ENCODE peak calls at places on chromosomes 3 and 15, in five cellular contexts. G, L, A, X and I are unnamed samples.
A peak's percentile ranks its signal among the peaks of the same experiment; 100 is the strongest.

GRCh38 chr3:4583441-4583840 is 90.3 kb downstream of the ITPR1 start:
- DNase-seq in L (no peak), A (peak; percentile 45), X (no peak), G (no peak), I (no peak)

GRCh38 chr15:28191832-28192231 is 92.7 kb upstream of the OCA2 start:
- DNase-seq in L (no peak), G (peak; percentile 62), A (no peak), X (no peak), I (peak; percentile 82)

GRCh38 chr3:65556934-65557577 is 481.7 kb downstream of the MAGI1 start:
- DNase-seq in A (no peak), X (no peak), G (no peak), L (no peak), I (no peak)

GRCh38 chr3:133937756-133938601 is 42.3 kb upstream of the RAB6B start:
- DNase-seq in G (no peak), X (no peak), L (no peak), A (no peak), I (peak; percentile 90)

GRCh38 chr15:30962079-30962478 is 29.3 kb downstream of the MTMR10 start:
- DNase-seq in A (no peak), L (no peak), X (peak; percentile 49), G (no peak), I (no peak)

GRCh38 chr15:74157868-74158827 is 15.4 kb upstream of the ISLR start:
- DNase-seq in X (no peak), L (peak; percentile 27), A (no peak), G (no peak), I (no peak)

GRCh38 chr15:52324109-52324508 is 28.5 kb upstream of the MYO5C start:
- DNase-seq in G (no peak), L (no peak), A (no peak), X (no peak), I (no peak)

GRCh38 chr3:53350652-53351051 is 3.3 kb upstream of the DCP1A start:
- DNase-seq in A (no peak), X (peak; percentile 84), L (no peak), G (no peak), I (no peak)

GRCh38 chr3:195133462-195133861 is 137.5 kb downstream of the XXYLT1 start:
- DNase-seq in A (no peak), L (no peak), G (peak; percentile 53), X (no peak), I (peak; percentile 89)

GRCh38 chr3:139630532-139630931 is 47.2 kb downstream of the NMNAT3 start:
- DNase-seq in G (no peak), X (no peak), A (no peak), L (no peak), I (no peak)

GRCh38 chr3:136979684-136980083 is 21.9 kb downstream of the IL20RB start:
- DNase-seq in L (no peak), G (no peak), X (no peak), A (no peak), I (peak; percentile 42)

GRCh38 chr15:63945005-63945788 is 101.1 kb downstream of the DAPK2 start:
- DNase-seq in G (peak; percentile 70), L (peak; percentile 66), A (peak; percentile 58), X (peak; percentile 66), I (no peak)

GRCh38 chr3:152193673-152194267 is 75.0 kb upstream of the MBNL1 start:
- DNase-seq in L (no peak), G (no peak), X (peak; percentile 17), A (no peak), I (no peak)

GRCh38 chr3:73401058-73401457 is 223.7 kb downstream of the PDZRN3 start:
- DNase-seq in G (no peak), L (no peak), A (peak; percentile 76), X (no peak), I (no peak)

GRCh38 chr3:44648564-44649229 is at the start of gene ZNF35:
- DNase-seq in A (peak; percentile 63), X (peak; percentile 88), L (peak; percentile 86), G (peak; percentile 78), I (peak; percentile 90)

GRCh38 chr3:174215426-174215825 is 643.7 kb upstream of the NAALADL2 start:
- DNase-seq in L (no peak), X (no peak), A (no peak), G (no peak), I (no peak)

GRCh38 chr3:33440328-33440577 is at the start of gene UBP1:
- DNase-seq in A (no peak), X (no peak), G (peak; percentile 100), L (no peak), I (no peak)

GRCh38 chr15:50058231-50058630 is 60.8 kb downstream of the ATP8B4 start:
- DNase-seq in A (no peak), G (no peak), X (no peak), L (no peak), I (peak; percentile 64)

GRCh38 chr15:71261418-71261817 is 146.1 kb downstream of the THSD4 start:
- DNase-seq in X (no peak), L (no peak), G (no peak), A (no peak), I (no peak)

GRCh38 chr15:71259866-71260265 is 144.6 kb downstream of the THSD4 start:
- DNase-seq in G (no peak), A (no peak), L (no peak), X (no peak), I (no peak)

GRCh38 chr15:71254503-71254902 is 139.2 kb downstream of the THSD4 start:
- DNase-seq in L (no peak), A (no peak), X (no peak), G (no peak), I (no peak)

GRCh38 chr15:71252036-71252898 is 137.0 kb downstream of the THSD4 start:
- DNase-seq in G (no peak), X (no peak), A (peak; percentile 72), L (no peak), I (peak; percentile 59)

DNA sequence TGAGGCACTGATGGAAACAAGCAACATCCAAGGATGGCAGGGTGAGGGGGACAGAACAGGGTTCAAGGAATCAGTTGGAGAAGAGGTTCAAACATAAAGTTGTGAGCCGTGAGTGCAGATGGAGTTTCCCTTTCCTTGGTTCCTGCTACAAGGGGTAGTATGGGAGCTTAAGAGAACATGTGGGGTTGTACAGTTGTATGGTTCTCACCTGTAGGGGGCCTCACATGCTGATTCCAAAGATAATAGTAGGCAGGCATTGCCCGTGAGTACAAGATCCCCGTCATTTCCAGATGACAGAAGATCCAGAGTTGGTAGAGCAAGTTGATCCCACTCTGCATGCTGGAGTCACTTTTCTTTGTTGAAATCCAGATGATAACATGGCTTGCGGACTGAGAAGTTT is 141.7 kb downstream of the THSD4 start:
- DNase-seq in A (no peak), G (no peak), L (no peak), X (no peak), I (no peak)
- TF ChIP-seq CTCF in A (no peak), G (no peak), L (no peak), X (no peak), I (no peak)

DNA sequence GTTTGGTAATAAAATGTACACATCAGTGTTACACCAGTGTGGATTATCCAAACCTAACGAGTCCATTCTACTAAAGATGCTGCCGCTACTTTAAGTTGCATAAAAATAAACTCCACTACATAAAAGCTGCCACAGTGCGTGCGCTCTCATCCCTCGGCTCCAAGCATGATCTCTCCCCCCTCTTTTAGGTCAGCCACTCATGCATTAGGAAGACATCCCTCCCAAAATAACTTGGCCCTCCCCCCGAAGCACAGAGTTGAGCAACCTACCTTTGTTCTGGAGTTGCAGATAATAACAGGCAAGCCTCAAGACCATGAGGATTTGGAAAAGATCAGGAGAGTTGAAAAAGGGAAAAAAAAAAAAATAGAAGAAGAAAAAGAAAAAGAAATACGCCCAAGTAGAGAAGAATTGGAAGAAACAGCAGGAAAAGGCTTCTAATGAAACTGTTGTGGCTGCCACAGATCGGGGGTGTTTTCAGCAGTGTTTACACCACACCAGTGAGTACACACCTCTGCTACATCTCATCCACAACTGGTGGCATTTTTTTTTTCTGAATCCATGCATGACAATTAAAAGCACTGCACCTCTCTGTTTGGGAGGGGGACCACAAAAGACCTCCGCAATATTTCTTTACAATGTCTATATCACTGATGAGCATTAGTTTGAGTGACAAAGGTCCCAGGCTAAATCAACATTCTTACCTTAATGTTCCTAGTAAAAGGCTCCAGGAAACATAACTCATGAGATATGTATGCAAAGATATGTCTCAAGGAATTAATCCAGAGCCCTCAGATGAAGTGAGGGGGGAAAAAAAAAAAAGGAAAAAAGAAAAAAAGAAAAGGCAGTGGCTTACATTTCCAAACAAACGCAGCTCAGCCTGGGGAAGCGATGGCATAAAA is 339.1 kb downstream of the FOXP1 start:
- DNase-seq in L (no peak), A (peak; percentile 74), G (peak; percentile 21), X (no peak), I (no peak)
- TF ChIP-seq CTCF in L (peak; percentile 2), A (no peak), G (no peak), X (no peak), I (no peak)

GRCh38 chr3:12808587-12808986 is 12.1 kb downstream of the CAND2 start:
- DNase-seq in X (no peak), G (no peak), L (no peak), A (no peak), I (no peak)

GRCh38 chr3:12810963-12811362 is 14.5 kb downstream of the CAND2 start:
- DNase-seq in G (no peak), L (no peak), X (no peak), A (no peak), I (no peak)

GRCh38 chr3:12809435-12809834 is 13.0 kb downstream of the CAND2 start:
- DNase-seq in A (no peak), G (no peak), L (no peak), X (no peak), I (no peak)

GRCh38 chr3:12809001-12809400 is 12.5 kb downstream of the CAND2 start:
- DNase-seq in A (no peak), G (no peak), X (no peak), L (no peak), I (no peak)

GRCh38 chr3:12810013-12810780 is 13.7 kb downstream of the CAND2 start:
- DNase-seq in G (peak; percentile 95), L (peak; percentile 99), X (peak; percentile 76), A (peak; percentile 97), I (peak; percentile 68)
- TF ChIP-seq CTCF in G (peak; percentile 74), L (peak; percentile 75), X (peak; percentile 33), A (peak; percentile 80), I (peak; percentile 20)

GRCh38 chr15:90892023-90892422 is 7.7 kb downstream of the FES start:
- DNase-seq in L (no peak), X (no peak), A (no peak), G (no peak), I (no peak)

GRCh38 chr15:90893175-90894090 is 9.1 kb downstream of the FES start:
- DNase-seq in L (no peak), X (no peak), G (no peak), A (no peak), I (no peak)

GRCh38 chr15:90891346-90891949 is 7.1 kb downstream of the FES start:
- DNase-seq in G (no peak), X (no peak), A (no peak), L (no peak), I (no peak)

GRCh38 chr15:90892498-90893174 is 8.3 kb downstream of the FES start:
- DNase-seq in G (no peak), A (no peak), X (no peak), L (no peak), I (no peak)

GRCh38 chr15:90895571-90896117 is 7.5 kb upstream of the MAN2A2 start:
- DNase-seq in A (no peak), X (peak; percentile 37), L (no peak), G (no peak), I (no peak)
- TF ChIP-seq CTCF in A (no peak), X (peak; percentile 0), L (no peak), G (no peak), I (peak; percentile 14)

DNA sequence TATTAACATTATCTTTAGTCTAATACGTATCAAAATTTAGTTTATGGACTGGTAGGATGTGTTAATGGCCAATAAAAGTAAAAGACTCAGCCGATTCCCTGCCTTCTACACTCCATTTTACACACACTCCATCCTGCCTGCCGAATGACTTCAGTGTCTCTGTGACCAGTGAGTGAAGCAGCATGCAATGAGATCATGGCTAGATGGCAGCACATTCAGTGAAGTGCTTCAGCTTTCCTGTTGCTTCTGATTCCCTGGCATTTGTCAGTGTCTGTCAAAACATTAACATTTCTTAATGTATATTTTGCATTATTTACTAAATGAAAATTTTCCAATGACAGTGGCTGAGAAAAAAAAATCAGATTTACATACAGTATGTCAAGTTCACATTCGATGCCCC is 412.0 kb downstream of the FHIT start:
- DNase-seq in L (no peak), X (no peak), G (no peak), A (no peak), I (no peak)
- TF ChIP-seq CTCF in L (no peak), X (no peak), G (no peak), A (no peak), I (no peak)